ENCODE peak calls at places on chromosomes 16 and 17, in four cellular contexts. P, R, H and J are unnamed samples.

GRCh38 chr17:26962255-26963162 is 331.4 kb upstream of the WSB1 start:
- DNase-seq in P (no peak), R (no peak), H (no peak), J (no peak)

GRCh38 chr17:75010683-75011406 is 1.6 kb upstream of the MRPL58 start:
- DNase-seq in P (peak), R (no peak), H (no peak), J (peak)

GRCh38 chr16:2782583-2783351 is 4.6 kb downstream of the PRSS33 start:
- DNase-seq in P (no peak), R (no peak), H (no peak), J (no peak)

GRCh38 chr17:76076765-76077581 is 2.0 kb upstream of the ZACN start:
- DNase-seq in P (no peak), R (no peak), H (no peak), J (no peak)

GRCh38 chr17:17398188-17398927 is 78.4 kb upstream of the MED9 start:
- DNase-seq in P (no peak), R (no peak), H (no peak), J (no peak)

GRCh38 chr17:31095239-31096105 is 695 bp downstream of the NF1 start:
- DNase-seq in P (peak), R (no peak), H (peak), J (peak)

GRCh38 chr16:88922114-88922825 is 54.7 kb downstream of the CBFA2T3 start:
- DNase-seq in P (no peak), R (no peak), H (no peak), J (no peak)

GRCh38 chr17:78133971-78134898 is 3.7 kb downstream of the TMC8 start:
- DNase-seq in P (peak), R (no peak), H (peak), J (peak)

GRCh38 chr17:6249747-6250146 is 179.6 kb downstream of the WSCD1 start:
- DNase-seq in P (no peak), R (no peak), H (no peak), J (no peak)

GRCh38 chr16:4180511-4180910 is 61.4 kb downstream of the SRL start:
- DNase-seq in P (no peak), R (no peak), H (no peak), J (no peak)

GRCh38 chr16:3745751-3746355 is 28.5 kb upstream of the TRAP1 start:
- DNase-seq in P (no peak), R (no peak), H (no peak), J (no peak)

GRCh38 chr17:78347453-78347852 is 12.4 kb downstream of the SOCS3 start:
- DNase-seq in P (no peak), R (no peak), H (no peak), J (no peak)

GRCh38 chr17:78731904-78732303 is 50.2 kb downstream of the CYTH1 start:
- DNase-seq in P (no peak), R (no peak), H (no peak), J (no peak)

GRCh38 chr16:49492090-49492801 is 118.6 kb downstream of the C16orf78 start:
- DNase-seq in P (no peak), R (no peak), H (peak), J (peak)

GRCh38 chr16:53744449-53744848 is 40.5 kb downstream of the FTO start:
- DNase-seq in P (peak), R (no peak), H (no peak), J (no peak)

GRCh38 chr17:65467156-65467555 is 94.3 kb downstream of the AXIN2 start:
- DNase-seq in P (no peak), R (no peak), H (no peak), J (no peak)

GRCh38 chr16:75854117-75854516 is 127.8 kb upstream of the CPHXL start:
- DNase-seq in P (peak), R (no peak), H (no peak), J (no peak)

GRCh38 chr16:4475880-4476790 is at the start of gene HMOX2:
- DNase-seq in P (peak), R (peak), H (peak), J (peak)

GRCh38 chr17:74125160-74125559 is 78.3 kb upstream of the RPL38 start:
- DNase-seq in P (no peak), R (no peak), H (no peak), J (no peak)

GRCh38 chr17:41664587-41665565 is 23.8 kb upstream of the EIF1 start:
- DNase-seq in P (no peak), R (no peak), H (no peak), J (no peak)

GRCh38 chr17:82899941-82900340 is 60.1 kb upstream of the ZNF750 start:
- DNase-seq in P (no peak), R (no peak), H (no peak), J (no peak)

GRCh38 chr16:13269905-13270528 is 368.6 kb downstream of the SHISA9 start:
- DNase-seq in P (peak), R (no peak), H (no peak), J (no peak)

GRCh38 chr16:14111713-14112538 is 40.8 kb downstream of the MRTFB start:
- DNase-seq in P (peak), R (no peak), H (no peak), J (no peak)

GRCh38 chr16:85535352-85536072 is 77.6 kb upstream of the GSE1 start:
- DNase-seq in P (peak), R (no peak), H (no peak), J (peak)

GRCh38 chr17:50581316-50581715 is 20.8 kb downstream of the CACNA1G start:
- DNase-seq in P (no peak), R (no peak), H (no peak), J (no peak)

GRCh38 chr17:75370288-75370687 is 35.2 kb downstream of the GRB2 start:
- DNase-seq in P (no peak), R (no peak), H (no peak), J (no peak)

GRCh38 chr17:57357830-57358426 is 101.6 kb downstream of the MSI2 start:
- DNase-seq in P (no peak), R (peak), H (no peak), J (no peak)

GRCh38 chr17:81331527-81332043 is 36.5 kb upstream of the SLC38A10 start:
- DNase-seq in P (no peak), R (no peak), H (no peak), J (no peak)

GRCh38 chr17:55390364-55390977 is 31.2 kb downstream of the MMD start:
- DNase-seq in P (no peak), R (no peak), H (no peak), J (no peak)

GRCh38 chr16:57608462-57609113 is 19.8 kb upstream of the ADGRG1 start:
- DNase-seq in P (no peak), R (no peak), H (no peak), J (no peak)

GRCh38 chr17:8965394-8966168 is at the start of gene PIK3R5:
- DNase-seq in P (no peak), R (no peak), H (peak), J (peak)

GRCh38 chr17:61589990-61590389 is 1.0 kb downstream of the NACA2 start:
- DNase-seq in P (no peak), R (no peak), H (no peak), J (no peak)

GRCh38 chr17:50668025-50668837 is 33.5 kb downstream of the ABCC3 start:
- DNase-seq in P (no peak), R (no peak), H (no peak), J (no peak)

GRCh38 chr17:16818821-16819683 is 129.0 kb downstream of the CCDC144A start:
- DNase-seq in P (no peak), R (no peak), H (no peak), J (peak)

GRCh38 chr17:79977711-79978544 is 57.7 kb downstream of the TBC1D16 start:
- DNase-seq in P (no peak), R (no peak), H (no peak), J (no peak)

GRCh38 chr16:5604770-5605169 is 507.2 kb upstream of the EEF2KMT start:
- DNase-seq in P (peak), R (no peak), H (no peak), J (no peak)

GRCh38 chr16:89893642-89894548 is 20.5 kb downstream of the TCF25 start:
- DNase-seq in P (no peak), R (no peak), H (no peak), J (no peak)

GRCh38 chr16:23254338-23254737 is 47.8 kb upstream of the SCNN1B start:
- DNase-seq in P (no peak), R (no peak), H (no peak), J (no peak)

GRCh38 chr16:75660726-75661302 is 13.2 kb downstream of the TERF2IP start:
- DNase-seq in P (no peak), R (no peak), H (no peak), J (no peak)

GRCh38 chr17:30378191-30378796 is 433 bp upstream of the CPD start:
- DNase-seq in P (no peak), R (no peak), H (no peak), J (peak)

GRCh38 chr16:27761816-27762215 is 211.9 kb downstream of the KATNIP start:
- DNase-seq in P (no peak), R (no peak), H (no peak), J (no peak)
- TF ChIP-seq CREB1 in P (no peak), R (no peak), H (no peak), J (no peak)

GRCh38 chr17:72422505-72423285 is 301.9 kb downstream of the SOX9 start:
- DNase-seq in P (peak), R (peak), H (no peak), J (peak)
- TF ChIP-seq CBX5 in P (peak), R (peak), H (no peak), J (no peak)

GRCh38 chr17:39118674-39119419 is 32.6 kb downstream of the PLXDC1 start:
- DNase-seq in P (no peak), R (peak), H (no peak), J (no peak)
- TF ChIP-seq CREB1 in P (no peak), R (no peak), H (no peak), J (no peak)

DNA sequence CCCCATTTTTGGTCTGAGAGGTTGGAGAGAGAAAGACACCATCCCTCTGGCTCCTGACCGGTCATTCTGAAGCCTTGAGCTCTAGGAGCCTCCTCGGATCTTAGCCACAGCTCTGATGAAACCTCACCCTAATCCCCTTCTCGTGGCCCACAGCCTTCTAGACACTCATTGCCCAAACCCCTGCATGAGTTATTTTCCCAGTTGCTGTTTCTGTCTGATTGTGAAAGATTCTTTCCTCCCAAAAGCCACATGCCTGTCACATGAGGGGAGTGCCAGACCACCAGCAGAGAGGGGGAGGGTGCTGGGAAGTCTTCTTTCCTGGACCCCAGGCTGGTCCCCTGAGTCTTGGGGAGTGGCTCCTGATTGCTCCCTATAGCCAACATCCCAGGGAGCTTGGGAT is 17.6 kb upstream of the ABR start:
- DNase-seq in P (no peak), R (no peak), H (no peak), J (no peak)
- TF ChIP-seq CBX5 in P (no peak), R (no peak), H (no peak), J (no peak)

GRCh38 chr16:80158766-80159165 is 382.0 kb upstream of the DYNLRB2 start:
- DNase-seq in P (no peak), R (no peak), H (no peak), J (no peak)
- TF ChIP-seq CREB1 in P (no peak), R (no peak), H (no peak), J (no peak)

GRCh38 chr17:48240562-48241130 is 133.1 kb downstream of the SNX11 start:
- DNase-seq in P (no peak), R (no peak), H (no peak), J (peak)

GRCh38 chr17:48240122-48240521 is 132.6 kb downstream of the SNX11 start:
- DNase-seq in P (no peak), R (no peak), H (no peak), J (no peak)

GRCh38 chr17:48241131-48241591 is 133.6 kb downstream of the SNX11 start:
- DNase-seq in P (no peak), R (peak), H (no peak), J (peak)

GRCh38 chr17:48244121-48244711 is 136.7 kb downstream of the SNX11 start:
- DNase-seq in P (no peak), R (no peak), H (no peak), J (no peak)

DNA sequence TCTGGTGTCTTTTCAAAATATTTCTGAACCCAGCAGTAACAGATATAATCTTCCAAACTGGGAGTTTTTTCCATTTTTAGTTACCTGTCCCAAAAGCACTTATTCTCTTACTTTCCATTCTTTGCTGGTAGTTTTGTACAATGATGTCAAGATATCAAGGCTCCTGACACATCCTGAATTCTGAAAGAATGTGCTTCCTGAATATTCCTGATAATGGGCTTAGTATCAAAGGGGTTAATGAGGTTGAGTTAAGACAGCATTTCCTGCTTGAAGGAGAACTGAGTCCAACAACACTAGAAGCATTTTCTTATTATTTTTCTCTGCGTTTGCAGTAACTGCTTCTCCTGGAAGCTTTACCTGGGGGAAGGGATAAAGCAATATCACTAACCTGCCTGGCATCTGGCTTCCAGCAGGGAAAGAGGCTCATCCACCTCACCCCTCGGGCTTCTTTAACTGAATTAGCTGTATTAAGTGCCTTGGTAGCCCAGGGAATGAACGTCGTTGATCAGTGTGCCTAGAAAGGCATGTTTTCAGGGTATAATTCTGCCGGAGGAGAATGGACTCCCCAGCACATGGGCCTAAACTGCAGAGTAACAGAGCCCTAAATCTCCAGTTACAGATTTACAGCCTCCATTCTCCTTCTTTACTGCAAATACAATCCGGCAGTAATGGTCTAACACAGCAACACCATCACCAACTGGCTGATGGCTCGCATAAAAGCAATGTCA is 134.4 kb downstream of the SNX11 start:
- DNase-seq in P (no peak), R (no peak), H (no peak), J (no peak)
- TF ChIP-seq CBX5 in P (no peak), R (no peak), H (no peak), J (no peak)

GRCh38 chr16:66481081-66481942 is 54.2 kb downstream of the BEAN1 start:
- DNase-seq in P (no peak), R (no peak), H (no peak), J (no peak)

GRCh38 chr16:66480265-66481080 is 53.4 kb downstream of the BEAN1 start:
- DNase-seq in P (peak), R (no peak), H (no peak), J (no peak)

GRCh38 chr16:66479661-66480264 is 52.7 kb downstream of the BEAN1 start:
- DNase-seq in P (no peak), R (no peak), H (no peak), J (no peak)

GRCh38 chr16:66477028-66477515 is 50.0 kb downstream of the BEAN1 start:
- DNase-seq in P (no peak), R (no peak), H (no peak), J (no peak)

DNA sequence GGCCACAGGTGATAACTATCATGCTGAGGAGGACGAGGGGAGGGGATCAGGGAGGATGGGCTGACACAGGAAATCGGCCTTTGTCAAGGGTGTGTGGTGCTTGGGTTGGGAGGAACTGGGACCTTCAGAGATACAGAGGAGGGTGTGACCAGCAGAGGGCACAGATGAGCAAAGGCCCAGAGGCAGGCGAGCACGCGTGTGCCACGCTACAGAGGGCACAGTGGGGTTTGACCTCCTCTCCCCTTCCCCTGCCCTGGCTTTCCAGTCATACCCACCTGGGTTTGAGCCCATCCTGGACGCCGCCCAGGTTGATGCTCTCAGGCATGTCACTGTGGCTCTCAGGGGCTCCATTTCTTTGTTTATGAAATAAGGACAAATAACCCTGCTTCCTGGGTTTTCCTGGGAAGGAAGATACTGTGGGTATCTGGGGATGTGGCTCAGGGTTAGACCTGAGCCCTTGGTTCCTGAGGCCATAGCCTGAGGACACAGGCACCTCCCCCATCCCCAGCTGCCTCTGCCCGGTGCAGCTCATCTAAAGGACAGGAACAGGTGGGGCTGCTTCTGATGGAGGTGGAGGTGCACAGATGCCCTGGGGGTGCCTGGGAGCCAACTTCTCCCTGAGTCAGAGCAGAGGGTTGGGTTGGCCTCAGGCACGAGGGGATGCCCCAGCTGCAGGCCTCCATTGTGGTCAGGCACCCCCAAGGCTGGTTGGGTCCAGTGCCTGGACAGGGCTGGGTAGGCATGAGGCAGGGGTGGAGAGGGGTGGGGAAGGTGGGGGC is 51.8 kb downstream of the BEAN1 start:
- DNase-seq in P (peak), R (peak), H (peak), J (peak)
- TF ChIP-seq CREB1 in P (no peak), R (no peak), H (no peak), J (no peak)

GRCh38 chr17:3801792-3802191 is 804 bp upstream of the ITGAE start:
- DNase-seq in P (no peak), R (no peak), H (no peak), J (no peak)
- TF ChIP-seq CBX5 in P (no peak), R (no peak), H (no peak), J (no peak)